ENCODE peak calls at places on chromosomes 1 and 21, in nine cellular contexts. One of them, this sample, is unnamed.
A peak's percentile ranks its signal among the peaks of the same experiment; 100 is the strongest.

GRCh38 chr1:218851601-218852000 is 322.1 kb upstream of the LYPLAL1 start:
- DNase-seq in endothelial cell: no peak
- DNase-seq in fibroblast of mammary gland: peak; percentile 24
- DNase-seq in upper lobe of right lung: no peak
- DNase-seq in fibroblast of the aortic adventitia: peak; percentile 28
- DNase-seq in endothelial cell of umbilical vein: no peak
- DNase-seq in cardiac fibroblast: peak; percentile 22
- DNase-seq in heart left ventricle: no peak
- DNase-seq in mesothelial cell of epicardium: no peak
- DNase-seq in this sample: no peak

GRCh38 chr1:53198241-53198651 is 1.6 kb downstream of the CPT2 start:
- DNase-seq in upper lobe of right lung: no peak
- DNase-seq in fibroblast of the aortic adventitia: peak; percentile 74
- DNase-seq in cardiac fibroblast: peak; percentile 42
- DNase-seq in heart left ventricle: peak; percentile 61
- DNase-seq in mesothelial cell of epicardium: peak; percentile 13
- DNase-seq in fibroblast of mammary gland: peak; percentile 93
- DNase-seq in endothelial cell of umbilical vein: no peak
- DNase-seq in endothelial cell: no peak
- DNase-seq in this sample: peak; percentile 30

GRCh38 chr1:42931108-42931539 is 27.5 kb downstream of the SLC2A1 start:
- DNase-seq in heart left ventricle: no peak
- DNase-seq in cardiac fibroblast: peak; percentile 56
- DNase-seq in endothelial cell: peak; percentile 53
- DNase-seq in mesothelial cell of epicardium: no peak
- DNase-seq in fibroblast of the aortic adventitia: peak; percentile 42
- DNase-seq in upper lobe of right lung: peak; percentile 67
- DNase-seq in endothelial cell of umbilical vein: peak; percentile 16
- DNase-seq in fibroblast of mammary gland: peak; percentile 42
- DNase-seq in this sample: peak; percentile 62

GRCh38 chr1:43396059-43396458 is 6.4 kb downstream of the SZT2 start:
- DNase-seq in upper lobe of right lung: no peak
- DNase-seq in fibroblast of the aortic adventitia: no peak
- DNase-seq in endothelial cell of umbilical vein: no peak
- DNase-seq in heart left ventricle: no peak
- DNase-seq in fibroblast of mammary gland: no peak
- DNase-seq in mesothelial cell of epicardium: no peak
- DNase-seq in cardiac fibroblast: no peak
- DNase-seq in endothelial cell: no peak
- DNase-seq in this sample: no peak

GRCh38 chr1:9406111-9406510 is 113.4 kb downstream of the SPSB1 start:
- DNase-seq in cardiac fibroblast: no peak
- DNase-seq in fibroblast of the aortic adventitia: no peak
- DNase-seq in fibroblast of mammary gland: no peak
- DNase-seq in upper lobe of right lung: no peak
- DNase-seq in mesothelial cell of epicardium: no peak
- DNase-seq in heart left ventricle: no peak
- DNase-seq in endothelial cell of umbilical vein: no peak
- DNase-seq in endothelial cell: no peak
- DNase-seq in this sample: no peak

GRCh38 chr1:46622341-46622740 is 5.7 kb upstream of the MOB3C start:
- DNase-seq in upper lobe of right lung: no peak
- DNase-seq in heart left ventricle: no peak
- DNase-seq in cardiac fibroblast: peak; percentile 51
- DNase-seq in endothelial cell of umbilical vein: no peak
- DNase-seq in endothelial cell: peak; percentile 49
- DNase-seq in fibroblast of mammary gland: peak; percentile 48
- DNase-seq in mesothelial cell of epicardium: no peak
- DNase-seq in fibroblast of the aortic adventitia: peak; percentile 31
- DNase-seq in this sample: peak; percentile 61

GRCh38 chr1:21254335-21254951 is 35.8 kb downstream of the ECE1 start:
- DNase-seq in upper lobe of right lung: no peak
- DNase-seq in heart left ventricle: peak; percentile 56
- DNase-seq in endothelial cell: peak; percentile 36
- DNase-seq in endothelial cell of umbilical vein: peak; percentile 81
- DNase-seq in fibroblast of mammary gland: peak; percentile 65
- DNase-seq in fibroblast of the aortic adventitia: peak; percentile 79
- DNase-seq in mesothelial cell of epicardium: no peak
- DNase-seq in cardiac fibroblast: peak; percentile 81
- DNase-seq in this sample: no peak

GRCh38 chr21:24050233-24050632 is 1557.0 kb downstream of the MRPL39 start:
- DNase-seq in upper lobe of right lung: no peak
- DNase-seq in endothelial cell of umbilical vein: no peak
- DNase-seq in fibroblast of the aortic adventitia: no peak
- DNase-seq in fibroblast of mammary gland: no peak
- DNase-seq in heart left ventricle: no peak
- DNase-seq in cardiac fibroblast: no peak
- DNase-seq in mesothelial cell of epicardium: no peak
- DNase-seq in endothelial cell: no peak
- DNase-seq in this sample: no peak

GRCh38 chr1:220787069-220787614 is 429 bp downstream of the MTARC1 start:
- DNase-seq in cardiac fibroblast: no peak
- DNase-seq in fibroblast of mammary gland: no peak
- DNase-seq in heart left ventricle: no peak
- DNase-seq in upper lobe of right lung: peak; percentile 84
- DNase-seq in endothelial cell: no peak
- DNase-seq in endothelial cell of umbilical vein: no peak
- DNase-seq in mesothelial cell of epicardium: no peak
- DNase-seq in fibroblast of the aortic adventitia: no peak
- DNase-seq in this sample: peak; percentile 46

GRCh38 chr1:91798241-91798648 is 87.7 kb downstream of the TGFBR3 start:
- DNase-seq in heart left ventricle: no peak
- DNase-seq in fibroblast of mammary gland: peak; percentile 84
- DNase-seq in endothelial cell of umbilical vein: no peak
- DNase-seq in upper lobe of right lung: no peak
- DNase-seq in endothelial cell: no peak
- DNase-seq in fibroblast of the aortic adventitia: peak; percentile 29
- DNase-seq in mesothelial cell of epicardium: no peak
- DNase-seq in cardiac fibroblast: peak; percentile 76
- DNase-seq in this sample: no peak

GRCh38 chr1:245855846-245856730 is 651.0 kb downstream of the SMYD3 start:
- DNase-seq in endothelial cell of umbilical vein: no peak
- DNase-seq in cardiac fibroblast: no peak
- DNase-seq in upper lobe of right lung: no peak
- DNase-seq in mesothelial cell of epicardium: no peak
- DNase-seq in heart left ventricle: no peak
- DNase-seq in endothelial cell: no peak
- DNase-seq in fibroblast of the aortic adventitia: peak; percentile 18
- DNase-seq in fibroblast of mammary gland: no peak
- DNase-seq in this sample: no peak

GRCh38 chr1:72997041-72997440 is 714.7 kb upstream of the NEGR1 start:
- DNase-seq in mesothelial cell of epicardium: no peak
- DNase-seq in endothelial cell: no peak
- DNase-seq in heart left ventricle: no peak
- DNase-seq in endothelial cell of umbilical vein: no peak
- DNase-seq in upper lobe of right lung: no peak
- DNase-seq in cardiac fibroblast: no peak
- DNase-seq in fibroblast of the aortic adventitia: no peak
- DNase-seq in fibroblast of mammary gland: no peak
- DNase-seq in this sample: no peak

GRCh38 chr21:39137248-39138186 is 45.7 kb downstream of the PSMG1 start:
- DNase-seq in fibroblast of mammary gland: peak; percentile 25
- DNase-seq in cardiac fibroblast: peak; percentile 68
- DNase-seq in upper lobe of right lung: no peak
- DNase-seq in endothelial cell of umbilical vein: no peak
- DNase-seq in mesothelial cell of epicardium: no peak
- DNase-seq in fibroblast of the aortic adventitia: peak; percentile 63
- DNase-seq in heart left ventricle: no peak
- DNase-seq in endothelial cell: no peak
- DNase-seq in this sample: peak; percentile 84

GRCh38 chr1:2848006-2848670 is 46.6 kb upstream of the TTC34 start:
- DNase-seq in endothelial cell: no peak
- DNase-seq in fibroblast of the aortic adventitia: no peak
- DNase-seq in heart left ventricle: no peak
- DNase-seq in fibroblast of mammary gland: no peak
- DNase-seq in mesothelial cell of epicardium: no peak
- DNase-seq in upper lobe of right lung: no peak
- DNase-seq in cardiac fibroblast: no peak
- DNase-seq in endothelial cell of umbilical vein: no peak
- DNase-seq in this sample: no peak

DNA sequence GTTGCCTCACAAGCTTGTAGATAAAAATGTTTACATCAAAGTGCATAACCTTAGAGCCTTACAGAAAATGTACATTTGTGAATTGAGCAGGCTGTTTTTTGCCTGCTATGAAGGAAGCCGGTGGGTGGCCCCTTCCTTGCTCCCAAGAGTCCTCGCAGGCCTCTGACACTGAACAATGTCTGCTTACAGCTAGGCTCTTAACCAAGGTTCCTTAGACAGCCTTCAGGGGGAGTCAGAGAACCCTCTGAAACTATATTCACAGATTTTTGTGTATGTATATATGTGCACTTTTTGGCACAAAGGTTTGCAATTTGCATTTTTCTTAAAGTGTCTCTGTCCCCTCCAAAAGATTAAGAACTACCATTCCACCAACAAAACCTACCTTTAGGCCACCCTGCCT is 282.6 kb downstream of the BARHL2 start:
- DNase-seq in cardiac fibroblast: peak; percentile 1
- DNase-seq in heart left ventricle: no peak
- DNase-seq in endothelial cell: peak; percentile 7
- DNase-seq in fibroblast of mammary gland: no peak
- DNase-seq in mesothelial cell of epicardium: no peak
- DNase-seq in endothelial cell of umbilical vein: peak; percentile 2
- DNase-seq in upper lobe of right lung: no peak
- DNase-seq in fibroblast of the aortic adventitia: no peak
- DNase-seq in this sample: peak; percentile 14
- TF ChIP-seq CTCF in cardiac fibroblast: no peak
- TF ChIP-seq CTCF in heart left ventricle: no peak
- TF ChIP-seq CTCF in endothelial cell: no peak
- TF ChIP-seq CTCF in fibroblast of mammary gland: no peak
- TF ChIP-seq CTCF in mesothelial cell of epicardium: no peak
- TF ChIP-seq CTCF in endothelial cell of umbilical vein: no peak
- TF ChIP-seq CTCF in upper lobe of right lung: no peak
- TF ChIP-seq CTCF in fibroblast of the aortic adventitia: peak; percentile 15
- TF ChIP-seq CTCF in this sample: no peak

GRCh38 chr1:168343566-168343965 is 62.9 kb downstream of the TBX19 start:
- DNase-seq in fibroblast of mammary gland: no peak
- DNase-seq in upper lobe of right lung: no peak
- DNase-seq in endothelial cell: no peak
- DNase-seq in endothelial cell of umbilical vein: no peak
- DNase-seq in heart left ventricle: no peak
- DNase-seq in cardiac fibroblast: no peak
- DNase-seq in mesothelial cell of epicardium: no peak
- DNase-seq in fibroblast of the aortic adventitia: no peak
- DNase-seq in this sample: no peak
- TF ChIP-seq CTCF in fibroblast of mammary gland: peak; percentile 20
- TF ChIP-seq CTCF in upper lobe of right lung: peak; percentile 10
- TF ChIP-seq CTCF in endothelial cell: no peak
- TF ChIP-seq CTCF in endothelial cell of umbilical vein: no peak
- TF ChIP-seq CTCF in heart left ventricle: no peak
- TF ChIP-seq CTCF in cardiac fibroblast: no peak
- TF ChIP-seq CTCF in mesothelial cell of epicardium: no peak
- TF ChIP-seq CTCF in fibroblast of the aortic adventitia: peak; percentile 12
- TF ChIP-seq CTCF in this sample: no peak

DNA sequence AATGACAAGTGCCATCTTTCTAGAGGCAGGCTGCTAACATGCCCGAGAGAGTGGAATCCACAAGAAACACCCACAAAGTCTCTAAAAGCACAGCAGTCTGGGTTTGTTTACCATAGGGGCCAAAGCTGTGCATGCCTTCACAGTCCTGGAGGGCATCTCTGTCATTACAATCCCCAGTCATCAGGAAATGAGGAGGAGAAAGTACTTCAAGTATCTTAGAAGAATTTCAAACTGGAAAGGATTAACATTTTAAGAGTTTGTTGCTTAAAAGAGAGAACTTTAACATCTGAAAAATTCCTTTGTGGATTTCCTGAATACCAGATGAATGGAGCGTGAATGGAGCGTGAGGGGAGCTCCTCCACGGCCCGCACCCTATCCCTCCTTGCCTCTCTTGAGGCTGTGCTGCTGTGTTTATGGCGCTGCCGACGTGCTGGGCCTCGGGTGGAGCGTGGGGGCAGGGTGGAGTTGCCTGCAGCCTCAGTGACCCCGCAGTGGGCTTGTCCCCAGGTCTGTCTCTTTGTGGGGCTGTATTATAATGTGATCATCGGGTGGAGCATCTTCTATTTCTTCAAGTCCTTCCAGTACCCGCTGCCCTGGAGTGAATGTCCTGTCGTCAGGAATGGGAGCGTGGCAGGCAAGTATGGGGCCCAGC is 23.3 kb downstream of the SLC6A17 start:
- DNase-seq in fibroblast of mammary gland: no peak
- DNase-seq in fibroblast of the aortic adventitia: no peak
- DNase-seq in heart left ventricle: no peak
- DNase-seq in mesothelial cell of epicardium: no peak
- DNase-seq in endothelial cell of umbilical vein: no peak
- DNase-seq in upper lobe of right lung: no peak
- DNase-seq in endothelial cell: no peak
- DNase-seq in cardiac fibroblast: no peak
- DNase-seq in this sample: no peak
- TF ChIP-seq CTCF in fibroblast of mammary gland: no peak
- TF ChIP-seq CTCF in fibroblast of the aortic adventitia: no peak
- TF ChIP-seq CTCF in heart left ventricle: no peak
- TF ChIP-seq CTCF in mesothelial cell of epicardium: no peak
- TF ChIP-seq CTCF in endothelial cell of umbilical vein: no peak
- TF ChIP-seq CTCF in upper lobe of right lung: no peak
- TF ChIP-seq CTCF in endothelial cell: no peak
- TF ChIP-seq CTCF in cardiac fibroblast: no peak
- TF ChIP-seq CTCF in this sample: no peak

GRCh38 chr21:26846036-26846931 is 1.1 kb upstream of the ADAMTS1 start:
- DNase-seq in endothelial cell: peak; percentile 80
- DNase-seq in mesothelial cell of epicardium: peak; percentile 75
- DNase-seq in fibroblast of the aortic adventitia: peak; percentile 85
- DNase-seq in endothelial cell of umbilical vein: peak; percentile 59
- DNase-seq in upper lobe of right lung: peak; percentile 86
- DNase-seq in cardiac fibroblast: peak; percentile 93
- DNase-seq in heart left ventricle: peak; percentile 94
- DNase-seq in fibroblast of mammary gland: peak; percentile 83
- DNase-seq in this sample: peak; percentile 49
- TF ChIP-seq CTCF in endothelial cell: peak; percentile 42
- TF ChIP-seq CTCF in mesothelial cell of epicardium: peak; percentile 36
- TF ChIP-seq CTCF in fibroblast of the aortic adventitia: peak; percentile 30
- TF ChIP-seq CTCF in endothelial cell of umbilical vein: peak; percentile 8
- TF ChIP-seq CTCF in upper lobe of right lung: peak; percentile 23
- TF ChIP-seq CTCF in cardiac fibroblast: peak; percentile 12
- TF ChIP-seq CTCF in heart left ventricle: peak; percentile 9
- TF ChIP-seq CTCF in fibroblast of mammary gland: no peak
- TF ChIP-seq CTCF in this sample: no peak